ENCODE peak calls at places on chromosome 2, in seven cellular contexts. One of them, this sample, is unnamed.

GRCh38 chr2:120791961-120792295 is 56.3 kb downstream of the GLI2 start:
- DNase-seq in stomach: no peak
- DNase-seq in HepG2: no peak
- DNase-seq in NCI-H1092 treated with DMSO at 0.1 percent for 48 hours: no peak
- DNase-seq in stimulated activated CD8-positive, alpha-beta memory T cell treated with anti-CD3 and anti-CD28 coated beads, Interleukin-7, amount 100 ng/mL, for 4 hours: no peak
- DNase-seq in T follicular helper cell: no peak
- DNase-seq in GM04503: no peak
- DNase-seq in this sample: no peak

GRCh38 chr2:189515264-189515663 is 65.3 kb downstream of the SLC40A1 start:
- DNase-seq in stomach: no peak
- DNase-seq in HepG2: no peak
- DNase-seq in NCI-H1092 treated with DMSO at 0.1 percent for 48 hours: no peak
- DNase-seq in stimulated activated CD8-positive, alpha-beta memory T cell treated with anti-CD3 and anti-CD28 coated beads, Interleukin-7, amount 100 ng/mL, for 4 hours: no peak
- DNase-seq in T follicular helper cell: no peak
- DNase-seq in GM04503: peak; percentile 46
- DNase-seq in this sample: no peak

GRCh38 chr2:237540223-237540775 is 26.1 kb upstream of the PRLH start:
- DNase-seq in stomach: peak; percentile 38
- DNase-seq in HepG2: no peak
- DNase-seq in NCI-H1092 treated with DMSO at 0.1 percent for 48 hours: no peak
- DNase-seq in stimulated activated CD8-positive, alpha-beta memory T cell treated with anti-CD3 and anti-CD28 coated beads, Interleukin-7, amount 100 ng/mL, for 4 hours: no peak
- DNase-seq in T follicular helper cell: no peak
- DNase-seq in GM04503: no peak
- DNase-seq in this sample: no peak

GRCh38 chr2:200321780-200322534 is 15.5 kb downstream of the SPATS2L start:
- DNase-seq in stomach: no peak
- DNase-seq in HepG2: peak; percentile 95
- DNase-seq in NCI-H1092 treated with DMSO at 0.1 percent for 48 hours: no peak
- DNase-seq in stimulated activated CD8-positive, alpha-beta memory T cell treated with anti-CD3 and anti-CD28 coated beads, Interleukin-7, amount 100 ng/mL, for 4 hours: no peak
- DNase-seq in T follicular helper cell: no peak
- DNase-seq in GM04503: no peak
- DNase-seq in this sample: no peak

GRCh38 chr2:529425-529824 is 147.8 kb downstream of the TMEM18 start:
- DNase-seq in stomach: no peak
- DNase-seq in HepG2: peak; percentile 48
- DNase-seq in NCI-H1092 treated with DMSO at 0.1 percent for 48 hours: peak; percentile 73
- DNase-seq in stimulated activated CD8-positive, alpha-beta memory T cell treated with anti-CD3 and anti-CD28 coated beads, Interleukin-7, amount 100 ng/mL, for 4 hours: no peak
- DNase-seq in T follicular helper cell: no peak
- DNase-seq in GM04503: no peak
- DNase-seq in this sample: no peak

GRCh38 chr2:205060269-205060668 is 515.0 kb downstream of the PARD3B start:
- DNase-seq in stomach: no peak
- DNase-seq in HepG2: no peak
- DNase-seq in NCI-H1092 treated with DMSO at 0.1 percent for 48 hours: no peak
- DNase-seq in stimulated activated CD8-positive, alpha-beta memory T cell treated with anti-CD3 and anti-CD28 coated beads, Interleukin-7, amount 100 ng/mL, for 4 hours: no peak
- DNase-seq in T follicular helper cell: no peak
- DNase-seq in GM04503: peak; percentile 62
- DNase-seq in this sample: no peak

GRCh38 chr2:9207641-9208301 is 1.2 kb downstream of the ASAP2 start:
- DNase-seq in stomach: peak; percentile 49
- DNase-seq in HepG2: no peak
- DNase-seq in NCI-H1092 treated with DMSO at 0.1 percent for 48 hours: no peak
- DNase-seq in stimulated activated CD8-positive, alpha-beta memory T cell treated with anti-CD3 and anti-CD28 coated beads, Interleukin-7, amount 100 ng/mL, for 4 hours: no peak
- DNase-seq in T follicular helper cell: no peak
- DNase-seq in GM04503: no peak
- DNase-seq in this sample: peak; percentile 64

GRCh38 chr2:37456479-37456878 is 112.0 kb downstream of the QPCT start:
- DNase-seq in stomach: no peak
- DNase-seq in HepG2: no peak
- DNase-seq in NCI-H1092 treated with DMSO at 0.1 percent for 48 hours: no peak
- DNase-seq in stimulated activated CD8-positive, alpha-beta memory T cell treated with anti-CD3 and anti-CD28 coated beads, Interleukin-7, amount 100 ng/mL, for 4 hours: peak; percentile 7
- DNase-seq in T follicular helper cell: peak; percentile 9
- DNase-seq in GM04503: no peak
- DNase-seq in this sample: no peak

GRCh38 chr2:56230171-56230570 is 46.4 kb downstream of the CCDC85A start:
- DNase-seq in stomach: no peak
- DNase-seq in HepG2: no peak
- DNase-seq in NCI-H1092 treated with DMSO at 0.1 percent for 48 hours: no peak
- DNase-seq in stimulated activated CD8-positive, alpha-beta memory T cell treated with anti-CD3 and anti-CD28 coated beads, Interleukin-7, amount 100 ng/mL, for 4 hours: no peak
- DNase-seq in T follicular helper cell: no peak
- DNase-seq in GM04503: peak; percentile 57
- DNase-seq in this sample: no peak

GRCh38 chr2:43055086-43055912 is 171.1 kb downstream of the ZFP36L2 start:
- DNase-seq in stomach: no peak
- DNase-seq in HepG2: no peak
- DNase-seq in NCI-H1092 treated with DMSO at 0.1 percent for 48 hours: no peak
- DNase-seq in stimulated activated CD8-positive, alpha-beta memory T cell treated with anti-CD3 and anti-CD28 coated beads, Interleukin-7, amount 100 ng/mL, for 4 hours: no peak
- DNase-seq in T follicular helper cell: no peak
- DNase-seq in GM04503: no peak
- DNase-seq in this sample: no peak

GRCh38 chr2:38935568-38936172 is 46.0 kb downstream of the ARHGEF33 start:
- DNase-seq in stomach: no peak
- DNase-seq in HepG2: no peak
- DNase-seq in NCI-H1092 treated with DMSO at 0.1 percent for 48 hours: no peak
- DNase-seq in stimulated activated CD8-positive, alpha-beta memory T cell treated with anti-CD3 and anti-CD28 coated beads, Interleukin-7, amount 100 ng/mL, for 4 hours: no peak
- DNase-seq in T follicular helper cell: no peak
- DNase-seq in GM04503: no peak
- DNase-seq in this sample: no peak

GRCh38 chr2:127153691-127154158 is 46.8 kb upstream of the BIN1 start:
- DNase-seq in stomach: no peak
- DNase-seq in HepG2: no peak
- DNase-seq in NCI-H1092 treated with DMSO at 0.1 percent for 48 hours: no peak
- DNase-seq in stimulated activated CD8-positive, alpha-beta memory T cell treated with anti-CD3 and anti-CD28 coated beads, Interleukin-7, amount 100 ng/mL, for 4 hours: no peak
- DNase-seq in T follicular helper cell: no peak
- DNase-seq in GM04503: no peak
- DNase-seq in this sample: no peak

GRCh38 chr2:113762377-113763118 is 6.1 kb upstream of the SLC35F5 start:
- DNase-seq in stomach: no peak
- DNase-seq in HepG2: no peak
- DNase-seq in NCI-H1092 treated with DMSO at 0.1 percent for 48 hours: no peak
- DNase-seq in stimulated activated CD8-positive, alpha-beta memory T cell treated with anti-CD3 and anti-CD28 coated beads, Interleukin-7, amount 100 ng/mL, for 4 hours: no peak
- DNase-seq in T follicular helper cell: no peak
- DNase-seq in GM04503: peak; percentile 78
- DNase-seq in this sample: no peak

GRCh38 chr2:46001741-46002506 is 295.3 kb upstream of the EPAS1 start:
- DNase-seq in stomach: no peak
- DNase-seq in HepG2: peak; percentile 37
- DNase-seq in NCI-H1092 treated with DMSO at 0.1 percent for 48 hours: no peak
- DNase-seq in stimulated activated CD8-positive, alpha-beta memory T cell treated with anti-CD3 and anti-CD28 coated beads, Interleukin-7, amount 100 ng/mL, for 4 hours: no peak
- DNase-seq in T follicular helper cell: no peak
- DNase-seq in GM04503: peak; percentile 79
- DNase-seq in this sample: no peak